ENCODE peak calls at places on chromosome 9, in eight cellular contexts. One of them, this sample, is unnamed.

GRCh38 chr9:98726735-98727134 is 18.0 kb upstream of the GABBR2 start:
- DNase-seq in heart right ventricle: no peak
- DNase-seq in breast epithelium: no peak
- DNase-seq in body of pancreas: no peak
- DNase-seq in AG04450: peak; percentile 51
- DNase-seq in heart left ventricle: peak; percentile 44
- DNase-seq in Panc1: no peak
- DNase-seq in left lung: no peak
- DNase-seq in this sample: no peak

GRCh38 chr9:94639045-94639995 is at the start of gene FBP1:
- DNase-seq in left lung: peak; percentile 94
- DNase-seq in body of pancreas: peak; percentile 61
- DNase-seq in heart left ventricle: peak; percentile 56
- DNase-seq in Panc1: no peak
- DNase-seq in AG04450: no peak
- DNase-seq in heart right ventricle: peak; percentile 40
- DNase-seq in breast epithelium: peak; percentile 69
- DNase-seq in this sample: peak; percentile 86

GRCh38 chr9:76414656-76415055 is 20.4 kb upstream of the RFK start:
- DNase-seq in left lung: no peak
- DNase-seq in heart right ventricle: no peak
- DNase-seq in heart left ventricle: no peak
- DNase-seq in Panc1: no peak
- DNase-seq in breast epithelium: no peak
- DNase-seq in body of pancreas: no peak
- DNase-seq in AG04450: no peak
- DNase-seq in this sample: no peak

GRCh38 chr9:98634680-98635079 is 74.1 kb downstream of the GABBR2 start:
- DNase-seq in Panc1: no peak
- DNase-seq in breast epithelium: no peak
- DNase-seq in heart right ventricle: no peak
- DNase-seq in AG04450: no peak
- DNase-seq in heart left ventricle: no peak
- DNase-seq in body of pancreas: no peak
- DNase-seq in left lung: no peak
- DNase-seq in this sample: no peak

GRCh38 chr9:108056805-108057386 is 567.3 kb upstream of the KLF4 start:
- DNase-seq in body of pancreas: no peak
- DNase-seq in Panc1: no peak
- DNase-seq in left lung: no peak
- DNase-seq in AG04450: no peak
- DNase-seq in breast epithelium: no peak
- DNase-seq in heart left ventricle: no peak
- DNase-seq in heart right ventricle: no peak
- DNase-seq in this sample: no peak

GRCh38 chr9:122807271-122807900 is 7.5 kb downstream of the OR1K1 start:
- DNase-seq in body of pancreas: no peak
- DNase-seq in breast epithelium: no peak
- DNase-seq in AG04450: no peak
- DNase-seq in heart left ventricle: no peak
- DNase-seq in heart right ventricle: no peak
- DNase-seq in left lung: no peak
- DNase-seq in Panc1: no peak
- DNase-seq in this sample: no peak

GRCh38 chr9:109956811-109957440 is 176.9 kb downstream of the PALM2AKAP2 start:
- DNase-seq in breast epithelium: no peak
- DNase-seq in Panc1: no peak
- DNase-seq in left lung: no peak
- DNase-seq in body of pancreas: no peak
- DNase-seq in heart left ventricle: no peak
- DNase-seq in AG04450: peak; percentile 43
- DNase-seq in heart right ventricle: no peak
- DNase-seq in this sample: no peak

GRCh38 chr9:135290566-135290965 is 189.0 kb upstream of the PPP1R26 start:
- DNase-seq in heart right ventricle: no peak
- DNase-seq in left lung: no peak
- DNase-seq in breast epithelium: peak; percentile 47
- DNase-seq in heart left ventricle: peak; percentile 6
- DNase-seq in body of pancreas: no peak
- DNase-seq in AG04450: no peak
- DNase-seq in Panc1: no peak
- DNase-seq in this sample: no peak

GRCh38 chr9:115413766-115414382 is 295.9 kb upstream of the TNC start:
- DNase-seq in breast epithelium: no peak
- DNase-seq in left lung: no peak
- DNase-seq in body of pancreas: no peak
- DNase-seq in AG04450: no peak
- DNase-seq in heart right ventricle: no peak
- DNase-seq in heart left ventricle: no peak
- DNase-seq in Panc1: no peak
- DNase-seq in this sample: no peak

GRCh38 chr9:8408575-8409190 is 609.1 kb upstream of the DMAC1 start:
- DNase-seq in left lung: no peak
- DNase-seq in AG04450: no peak
- DNase-seq in body of pancreas: no peak
- DNase-seq in breast epithelium: no peak
- DNase-seq in heart right ventricle: no peak
- DNase-seq in heart left ventricle: no peak
- DNase-seq in Panc1: no peak
- DNase-seq in this sample: no peak

GRCh38 chr9:95171596-95171995 is 145.9 kb downstream of the FANCC start:
- DNase-seq in heart left ventricle: no peak
- DNase-seq in breast epithelium: no peak
- DNase-seq in left lung: no peak
- DNase-seq in body of pancreas: no peak
- DNase-seq in heart right ventricle: no peak
- DNase-seq in AG04450: no peak
- DNase-seq in Panc1: no peak
- DNase-seq in this sample: no peak

GRCh38 chr9:15349892-15350761 is 43.1 kb upstream of the TTC39B start:
- DNase-seq in left lung: no peak
- DNase-seq in Panc1: no peak
- DNase-seq in body of pancreas: no peak
- DNase-seq in breast epithelium: no peak
- DNase-seq in heart left ventricle: no peak
- DNase-seq in AG04450: no peak
- DNase-seq in heart right ventricle: no peak
- DNase-seq in this sample: no peak

GRCh38 chr9:35907732-35908483 is 1.4 kb upstream of the SPAAR start:
- DNase-seq in heart left ventricle: peak; percentile 83
- DNase-seq in breast epithelium: no peak
- DNase-seq in left lung: no peak
- DNase-seq in Panc1: no peak
- DNase-seq in heart right ventricle: peak; percentile 77
- DNase-seq in body of pancreas: peak; percentile 51
- DNase-seq in AG04450: no peak
- DNase-seq in this sample: no peak

GRCh38 chr9:13267743-13268142 is 11.7 kb downstream of the MPDZ start:
- DNase-seq in heart left ventricle: no peak
- DNase-seq in heart right ventricle: no peak
- DNase-seq in Panc1: no peak
- DNase-seq in left lung: no peak
- DNase-seq in AG04450: no peak
- DNase-seq in body of pancreas: no peak
- DNase-seq in breast epithelium: no peak
- DNase-seq in this sample: no peak

GRCh38 chr9:76808636-76809035 is 44.4 kb downstream of the PCA3 start:
- DNase-seq in Panc1: no peak
- DNase-seq in heart right ventricle: no peak
- DNase-seq in left lung: no peak
- DNase-seq in heart left ventricle: no peak
- DNase-seq in AG04450: no peak
- DNase-seq in body of pancreas: no peak
- DNase-seq in breast epithelium: no peak
- DNase-seq in this sample: no peak

GRCh38 chr9:79581794-79582193 is 10.0 kb downstream of the TLE4 start:
- DNase-seq in breast epithelium: no peak
- DNase-seq in heart right ventricle: no peak
- DNase-seq in Panc1: no peak
- DNase-seq in body of pancreas: no peak
- DNase-seq in AG04450: peak; percentile 76
- DNase-seq in left lung: no peak
- DNase-seq in heart left ventricle: no peak
- DNase-seq in this sample: no peak

GRCh38 chr9:131254107-131254491 is 22.2 kb downstream of the FAM78A start:
- DNase-seq in heart left ventricle: peak; percentile 90
- DNase-seq in breast epithelium: no peak
- DNase-seq in left lung: peak; percentile 75
- DNase-seq in heart right ventricle: peak; percentile 67
- DNase-seq in Panc1: no peak
- DNase-seq in AG04450: no peak
- DNase-seq in body of pancreas: no peak
- DNase-seq in this sample: no peak

GRCh38 chr9:33637881-33638280 is 113.8 kb downstream of the ANKRD18B start:
- DNase-seq in body of pancreas: no peak
- DNase-seq in heart left ventricle: no peak
- DNase-seq in AG04450: no peak
- DNase-seq in breast epithelium: no peak
- DNase-seq in heart right ventricle: no peak
- DNase-seq in Panc1: no peak
- DNase-seq in left lung: no peak
- DNase-seq in this sample: no peak
- H3K4me3 ChIP-seq in body of pancreas: no peak overlapping the region
- H3K4me3 ChIP-seq in heart left ventricle: no peak overlapping the region
- H3K4me3 ChIP-seq in AG04450: no peak overlapping the region
- H3K4me3 ChIP-seq in breast epithelium: no peak overlapping the region
- H3K4me3 ChIP-seq in heart right ventricle: no peak overlapping the region
- H3K4me3 ChIP-seq in Panc1: no peak overlapping the region
- H3K4me3 ChIP-seq in left lung: no peak overlapping the region
- H3K4me3 ChIP-seq in this sample: no peak overlapping the region

DNA sequence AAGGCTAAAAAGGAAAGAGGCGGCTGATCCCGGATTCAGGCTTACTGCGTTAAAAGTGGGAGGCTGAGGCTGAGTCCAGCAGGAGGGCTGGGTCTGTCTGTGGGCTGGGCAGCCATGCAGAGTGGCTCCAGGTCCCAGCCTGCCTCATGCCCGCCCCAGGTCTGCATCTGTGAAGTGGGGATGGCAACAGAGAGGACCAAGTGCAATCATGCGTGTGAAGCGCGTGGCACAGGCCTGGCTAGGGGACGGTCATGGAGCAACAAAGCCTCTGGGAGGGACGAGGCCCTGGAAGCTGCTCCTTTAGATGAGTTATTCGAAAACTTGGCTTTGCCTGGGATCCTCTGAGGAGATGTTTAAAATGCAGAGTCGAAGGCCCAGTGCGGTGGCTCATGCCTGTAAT is 30.4 kb upstream of the BARHL1 start:
- DNase-seq in AG04450: no peak
- DNase-seq in breast epithelium: no peak
- DNase-seq in body of pancreas: no peak
- DNase-seq in Panc1: no peak
- DNase-seq in left lung: peak; percentile 57
- DNase-seq in heart left ventricle: no peak
- DNase-seq in heart right ventricle: no peak
- DNase-seq in this sample: peak; percentile 40
- H3K27ac ChIP-seq in AG04450: no peak overlapping the region
- H3K27ac ChIP-seq in breast epithelium: no peak overlapping the region
- H3K27ac ChIP-seq in body of pancreas: no peak overlapping the region
- H3K27ac ChIP-seq in Panc1: no peak overlapping the region
- H3K27ac ChIP-seq in left lung: no peak overlapping the region
- H3K27ac ChIP-seq in heart left ventricle: no peak overlapping the region
- H3K27ac ChIP-seq in heart right ventricle: no peak overlapping the region
- H3K27ac ChIP-seq in this sample: no peak overlapping the region

DNA sequence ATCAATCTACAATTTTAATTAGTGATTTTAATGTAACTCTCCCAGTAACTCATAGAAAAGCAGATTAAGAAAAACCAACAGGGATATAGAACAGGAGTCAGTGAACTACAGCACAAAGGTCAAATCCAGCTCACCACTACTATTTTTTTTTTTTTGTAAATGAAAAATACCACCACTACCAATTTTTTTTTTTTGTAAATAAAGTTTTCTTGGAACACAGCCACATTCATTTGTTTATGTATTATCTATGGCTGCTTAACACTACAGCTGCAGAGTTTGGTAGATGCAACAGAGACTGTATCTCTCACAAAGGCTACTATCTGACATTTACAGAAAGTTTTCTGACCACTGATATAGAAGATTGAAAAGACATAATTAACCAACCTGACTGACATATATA is 11.7 kb downstream of the ZNF510 start:
- DNase-seq in left lung: no peak
- DNase-seq in AG04450: no peak
- DNase-seq in Panc1: no peak
- DNase-seq in body of pancreas: no peak
- DNase-seq in breast epithelium: no peak
- DNase-seq in heart left ventricle: no peak
- DNase-seq in heart right ventricle: no peak
- DNase-seq in this sample: no peak
- H3K9me3 ChIP-seq in left lung: peaks cover 100% of the 10 kb centered on the region
- H3K9me3 ChIP-seq in AG04450: peaks cover 43% of the 10 kb centered on the region
- H3K9me3 ChIP-seq in Panc1: peaks cover 64% of the 10 kb centered on the region
- H3K9me3 ChIP-seq in body of pancreas: peaks cover 63% of the 10 kb centered on the region
- H3K9me3 ChIP-seq in breast epithelium: peaks cover 80% of the 10 kb centered on the region
- H3K9me3 ChIP-seq in heart left ventricle: peaks cover 86% of the 10 kb centered on the region
- H3K9me3 ChIP-seq in heart right ventricle: peaks cover 16% of the 10 kb centered on the region
- H3K9me3 ChIP-seq in this sample: peaks cover 25% of the 10 kb centered on the region

GRCh38 chr9:116693233-116693731 is 6.2 kb downstream of the TRIM32 start:
- DNase-seq in Panc1: no peak
- DNase-seq in heart right ventricle: no peak
- DNase-seq in left lung: no peak
- DNase-seq in AG04450: no peak
- DNase-seq in breast epithelium: no peak
- DNase-seq in body of pancreas: no peak
- DNase-seq in heart left ventricle: no peak
- DNase-seq in this sample: no peak

GRCh38 chr9:116694892-116695291 is 7.8 kb downstream of the TRIM32 start:
- DNase-seq in AG04450: no peak
- DNase-seq in breast epithelium: no peak
- DNase-seq in heart left ventricle: no peak
- DNase-seq in heart right ventricle: no peak
- DNase-seq in body of pancreas: no peak
- DNase-seq in left lung: no peak
- DNase-seq in Panc1: no peak
- DNase-seq in this sample: no peak

GRCh38 chr9:116695441-116695840 is 8.3 kb downstream of the TRIM32 start:
- DNase-seq in breast epithelium: no peak
- DNase-seq in Panc1: no peak
- DNase-seq in left lung: no peak
- DNase-seq in AG04450: no peak
- DNase-seq in heart right ventricle: no peak
- DNase-seq in body of pancreas: no peak
- DNase-seq in heart left ventricle: no peak
- DNase-seq in this sample: no peak

GRCh38 chr9:116691607-116692006 is 4.5 kb downstream of the TRIM32 start:
- DNase-seq in AG04450: no peak
- DNase-seq in left lung: no peak
- DNase-seq in heart left ventricle: no peak
- DNase-seq in body of pancreas: no peak
- DNase-seq in Panc1: no peak
- DNase-seq in breast epithelium: no peak
- DNase-seq in heart right ventricle: no peak
- DNase-seq in this sample: no peak

DNA sequence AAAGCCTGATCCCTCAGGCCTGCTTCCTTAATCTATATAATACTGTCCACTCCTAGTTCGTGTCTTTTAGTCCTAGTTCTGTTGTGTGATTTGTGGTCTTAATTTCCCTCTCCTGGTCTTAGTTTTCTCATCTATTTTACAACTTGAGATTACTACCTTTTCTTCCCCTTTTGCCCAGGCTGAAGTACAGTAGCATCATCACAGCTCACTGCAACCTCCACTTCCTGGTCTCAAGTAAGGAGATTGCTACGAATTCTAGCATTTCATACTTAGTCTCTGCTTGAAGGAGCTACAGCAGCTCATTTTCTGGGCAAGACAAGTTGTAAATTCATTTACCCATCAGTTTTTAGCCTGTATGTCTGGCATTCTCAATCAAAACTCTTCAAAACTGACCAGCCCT is 5.5 kb downstream of the TRIM32 start:
- DNase-seq in left lung: no peak
- DNase-seq in AG04450: no peak
- DNase-seq in body of pancreas: no peak
- DNase-seq in heart left ventricle: no peak
- DNase-seq in breast epithelium: no peak
- DNase-seq in Panc1: no peak
- DNase-seq in heart right ventricle: no peak
- DNase-seq in this sample: no peak
- H3K4me3 ChIP-seq in left lung: no peak overlapping the region
- H3K4me3 ChIP-seq in AG04450: no peak overlapping the region
- H3K4me3 ChIP-seq in body of pancreas: no peak overlapping the region
- H3K4me3 ChIP-seq in heart left ventricle: no peak overlapping the region
- H3K4me3 ChIP-seq in breast epithelium: no peak overlapping the region
- H3K4me3 ChIP-seq in Panc1: no peak overlapping the region
- H3K4me3 ChIP-seq in heart right ventricle: no peak overlapping the region
- H3K4me3 ChIP-seq in this sample: no peak overlapping the region